ENCODE peak calls at places on chromosomes 13 and 19, in six cellular contexts. One of them, this sample, is unnamed.

GRCh38 chr13:106403280-106403679 is 132.2 kb downstream of the EFNB2 start:
- DNase-seq in NCI-H2081: no peak
- DNase-seq in NCI-H774: no peak
- DNase-seq in bronchial epithelial cell: no peak
- DNase-seq in A172: no peak
- DNase-seq in sigmoid colon: no peak
- DNase-seq in this sample: no peak

GRCh38 chr19:35596366-35596999 is 10.5 kb downstream of the PMIS2 start:
- DNase-seq in NCI-H2081: no peak
- DNase-seq in NCI-H774: no peak
- DNase-seq in bronchial epithelial cell: no peak
- DNase-seq in A172: peak; percentile 53
- DNase-seq in sigmoid colon: no peak
- DNase-seq in this sample: no peak

GRCh38 chr13:61423879-61424278 is 8.2 kb upstream of the PCDH20 start:
- DNase-seq in NCI-H2081: no peak
- DNase-seq in NCI-H774: no peak
- DNase-seq in bronchial epithelial cell: peak; percentile 1
- DNase-seq in A172: no peak
- DNase-seq in sigmoid colon: no peak
- DNase-seq in this sample: no peak

GRCh38 chr19:58021541-58022282 is 12.1 kb upstream of the ZSCAN1 start:
- DNase-seq in NCI-H2081: peak; percentile 4
- DNase-seq in NCI-H774: peak; percentile 3
- DNase-seq in bronchial epithelial cell: peak; percentile 29
- DNase-seq in A172: peak; percentile 34
- DNase-seq in sigmoid colon: peak; percentile 73
- DNase-seq in this sample: no peak

GRCh38 chr19:12983561-12984142 is 11.6 kb upstream of the NFIX start:
- DNase-seq in NCI-H2081: peak; percentile 60
- DNase-seq in NCI-H774: peak; percentile 76
- DNase-seq in bronchial epithelial cell: peak; percentile 31
- DNase-seq in A172: peak; percentile 54
- DNase-seq in sigmoid colon: peak; percentile 91
- DNase-seq in this sample: peak; percentile 87

GRCh38 chr19:52941941-52942370 is 18.7 kb upstream of the ZNF888 start:
- DNase-seq in NCI-H2081: no peak
- DNase-seq in NCI-H774: no peak
- DNase-seq in bronchial epithelial cell: peak; percentile 14
- DNase-seq in A172: peak; percentile 48
- DNase-seq in sigmoid colon: peak; percentile 75
- DNase-seq in this sample: no peak

GRCh38 chr19:28242317-28242927 is 970.5 kb downstream of the UQCRFS1 start:
- DNase-seq in NCI-H2081: no peak
- DNase-seq in NCI-H774: peak; percentile 7
- DNase-seq in bronchial epithelial cell: peak; percentile 0
- DNase-seq in A172: peak; percentile 55
- DNase-seq in sigmoid colon: no peak
- DNase-seq in this sample: no peak

GRCh38 chr19:58305932-58306323 is 751 bp downstream of the ERVK3-1 start:
- DNase-seq in NCI-H2081: no peak
- DNase-seq in NCI-H774: no peak
- DNase-seq in bronchial epithelial cell: no peak
- DNase-seq in A172: no peak
- DNase-seq in sigmoid colon: no peak
- DNase-seq in this sample: no peak

GRCh38 chr19:39996218-39996810 is 546 bp upstream of the ZNF546 start:
- DNase-seq in NCI-H2081: no peak
- DNase-seq in NCI-H774: peak; percentile 44
- DNase-seq in bronchial epithelial cell: peak; percentile 65
- DNase-seq in A172: peak; percentile 44
- DNase-seq in sigmoid colon: no peak
- DNase-seq in this sample: peak; percentile 9

GRCh38 chr13:20570540-20570939 is 3.6 kb downstream of the IFT88 start:
- DNase-seq in NCI-H2081: no peak
- DNase-seq in NCI-H774: no peak
- DNase-seq in bronchial epithelial cell: no peak
- DNase-seq in A172: no peak
- DNase-seq in sigmoid colon: no peak
- DNase-seq in this sample: no peak

GRCh38 chr19:33374406-33374703 is 846 bp downstream of the CEBPG start:
- DNase-seq in NCI-H2081: no peak
- DNase-seq in NCI-H774: no peak
- DNase-seq in bronchial epithelial cell: peak; percentile 34
- DNase-seq in A172: no peak
- DNase-seq in sigmoid colon: no peak
- DNase-seq in this sample: no peak

GRCh38 chr13:33057019-33057785 is 41.0 kb downstream of the KL start:
- DNase-seq in NCI-H2081: no peak
- DNase-seq in NCI-H774: no peak
- DNase-seq in bronchial epithelial cell: peak; percentile 7
- DNase-seq in A172: no peak
- DNase-seq in sigmoid colon: no peak
- DNase-seq in this sample: no peak

GRCh38 chr13:33119886-33120543 is 103.8 kb downstream of the KL start:
- DNase-seq in NCI-H2081: no peak
- DNase-seq in NCI-H774: no peak
- DNase-seq in bronchial epithelial cell: peak; percentile 89
- DNase-seq in A172: no peak
- DNase-seq in sigmoid colon: no peak
- DNase-seq in this sample: no peak

GRCh38 chr19:34231439-34231838 is 22.9 kb upstream of the GARRE1 start:
- DNase-seq in NCI-H2081: no peak
- DNase-seq in NCI-H774: no peak
- DNase-seq in bronchial epithelial cell: no peak
- DNase-seq in A172: no peak
- DNase-seq in sigmoid colon: no peak
- DNase-seq in this sample: no peak

GRCh38 chr19:4519521-4520277 is 1.4 kb upstream of the PLIN4 start:
- DNase-seq in NCI-H2081: no peak
- DNase-seq in NCI-H774: no peak
- DNase-seq in bronchial epithelial cell: peak; percentile 71
- DNase-seq in A172: no peak
- DNase-seq in sigmoid colon: peak; percentile 95
- DNase-seq in this sample: no peak

GRCh38 chr13:49220035-49220855 is at the start of gene MLNR:
- DNase-seq in NCI-H2081: peak; percentile 1
- DNase-seq in NCI-H774: no peak
- DNase-seq in bronchial epithelial cell: no peak
- DNase-seq in A172: no peak
- DNase-seq in sigmoid colon: no peak
- DNase-seq in this sample: peak; percentile 31

GRCh38 chr13:111006508-111007031 is 91.7 kb upstream of the ANKRD10 start:
- DNase-seq in NCI-H2081: no peak
- DNase-seq in NCI-H774: no peak
- DNase-seq in bronchial epithelial cell: peak; percentile 31
- DNase-seq in A172: peak; percentile 93
- DNase-seq in sigmoid colon: peak; percentile 94
- DNase-seq in this sample: no peak

GRCh38 chr19:33287438-33287837 is 14.9 kb downstream of the CEBPA start:
- DNase-seq in NCI-H2081: no peak
- DNase-seq in NCI-H774: no peak
- DNase-seq in bronchial epithelial cell: no peak
- DNase-seq in A172: no peak
- DNase-seq in sigmoid colon: no peak
- DNase-seq in this sample: no peak

GRCh38 chr19:47351545-47351944 is 2.4 kb downstream of the DHX34 start:
- DNase-seq in NCI-H2081: no peak
- DNase-seq in NCI-H774: no peak
- DNase-seq in bronchial epithelial cell: peak; percentile 22
- DNase-seq in A172: peak; percentile 42
- DNase-seq in sigmoid colon: no peak
- DNase-seq in this sample: no peak

GRCh38 chr19:12513531-12514061 is 29.0 kb upstream of the ZNF709 start:
- DNase-seq in NCI-H2081: no peak
- DNase-seq in NCI-H774: no peak
- DNase-seq in bronchial epithelial cell: no peak
- DNase-seq in A172: no peak
- DNase-seq in sigmoid colon: no peak
- DNase-seq in this sample: no peak

GRCh38 chr13:34695063-34695462 is 247.0 kb upstream of the NBEA start:
- DNase-seq in NCI-H2081: no peak
- DNase-seq in NCI-H774: no peak
- DNase-seq in bronchial epithelial cell: no peak
- DNase-seq in A172: no peak
- DNase-seq in sigmoid colon: no peak
- DNase-seq in this sample: no peak

GRCh38 chr19:16085115-16085514 is 8.8 kb downstream of the TPM4 start:
- DNase-seq in NCI-H2081: no peak
- DNase-seq in NCI-H774: no peak
- DNase-seq in bronchial epithelial cell: peak; percentile 49
- DNase-seq in A172: no peak
- DNase-seq in sigmoid colon: no peak
- DNase-seq in this sample: no peak

GRCh38 chr19:8396185-8396562 is 6.0 kb downstream of the RAB11B start:
- DNase-seq in NCI-H2081: no peak
- DNase-seq in NCI-H774: no peak
- DNase-seq in bronchial epithelial cell: no peak
- DNase-seq in A172: no peak
- DNase-seq in sigmoid colon: no peak
- DNase-seq in this sample: no peak

GRCh38 chr13:23953860-23954512 is 56.7 kb upstream of the C1QTNF9B start:
- DNase-seq in NCI-H2081: no peak
- DNase-seq in NCI-H774: no peak
- DNase-seq in bronchial epithelial cell: no peak
- DNase-seq in A172: no peak
- DNase-seq in sigmoid colon: no peak
- DNase-seq in this sample: no peak

GRCh38 chr13:32019612-32020233 is 11.9 kb upstream of the FRY start:
- DNase-seq in NCI-H2081: peak; percentile 50
- DNase-seq in NCI-H774: no peak
- DNase-seq in bronchial epithelial cell: peak; percentile 52
- DNase-seq in A172: peak; percentile 20
- DNase-seq in sigmoid colon: no peak
- DNase-seq in this sample: no peak